ENCODE peak calls at places on chromosomes 13 and 19, in six cellular contexts. One of them, this sample, is unnamed.

GRCh38 chr13:44797685-44798084 is 191.6 kb downstream of the NUFIP1 start:
- DNase-seq in neuronal stem cell: no peak
- DNase-seq in IMR-90: no peak
- DNase-seq in trophoblast cell: no peak
- DNase-seq in H1: no peak
- DNase-seq in mesenchymal stem cell: no peak
- DNase-seq in this sample: no peak

GRCh38 chr13:72151241-72151640 is 284.2 kb upstream of the DACH1 start:
- DNase-seq in trophoblast cell: peak
- DNase-seq in H1: no peak
- DNase-seq in mesenchymal stem cell: peak
- DNase-seq in IMR-90: no peak
- DNase-seq in neuronal stem cell: no peak
- DNase-seq in this sample: no peak

GRCh38 chr13:99446242-99446641 is 55.0 kb upstream of the TM9SF2 start:
- DNase-seq in IMR-90: no peak
- DNase-seq in H1: no peak
- DNase-seq in mesenchymal stem cell: no peak
- DNase-seq in trophoblast cell: peak
- DNase-seq in neuronal stem cell: no peak
- DNase-seq in this sample: peak

GRCh38 chr13:37656247-37656940 is 57.8 kb upstream of the POSTN start:
- DNase-seq in neuronal stem cell: no peak
- DNase-seq in mesenchymal stem cell: peak
- DNase-seq in IMR-90: peak
- DNase-seq in trophoblast cell: peak
- DNase-seq in H1: no peak
- DNase-seq in this sample: no peak

GRCh38 chr19:28998974-28999373 is 214.0 kb downstream of the UQCRFS1 start:
- DNase-seq in H1: no peak
- DNase-seq in neuronal stem cell: no peak
- DNase-seq in IMR-90: no peak
- DNase-seq in mesenchymal stem cell: no peak
- DNase-seq in trophoblast cell: no peak
- DNase-seq in this sample: no peak

GRCh38 chr13:42970824-42971669 is 21.0 kb downstream of the EPSTI1 start:
- DNase-seq in trophoblast cell: peak
- DNase-seq in mesenchymal stem cell: peak
- DNase-seq in IMR-90: peak
- DNase-seq in H1: no peak
- DNase-seq in neuronal stem cell: peak
- DNase-seq in this sample: peak

GRCh38 chr13:98785968-98786367 is 33.5 kb upstream of the SLC15A1 start:
- DNase-seq in IMR-90: no peak
- DNase-seq in H1: no peak
- DNase-seq in mesenchymal stem cell: no peak
- DNase-seq in trophoblast cell: no peak
- DNase-seq in neuronal stem cell: no peak
- DNase-seq in this sample: no peak

GRCh38 chr19:32041681-32042292 is 303.6 kb upstream of the ZNF507 start:
- DNase-seq in mesenchymal stem cell: peak
- DNase-seq in trophoblast cell: no peak
- DNase-seq in neuronal stem cell: peak
- DNase-seq in IMR-90: peak
- DNase-seq in H1: no peak
- DNase-seq in this sample: peak

GRCh38 chr19:11495481-11495880 is 10.2 kb downstream of the ZNF653 start:
- DNase-seq in H1: no peak
- DNase-seq in IMR-90: no peak
- DNase-seq in neuronal stem cell: no peak
- DNase-seq in mesenchymal stem cell: no peak
- DNase-seq in trophoblast cell: no peak
- DNase-seq in this sample: no peak

GRCh38 chr19:947090-947706 is 21.4 kb downstream of the ARID3A start:
- DNase-seq in trophoblast cell: no peak
- DNase-seq in IMR-90: no peak
- DNase-seq in H1: no peak
- DNase-seq in neuronal stem cell: no peak
- DNase-seq in mesenchymal stem cell: no peak
- DNase-seq in this sample: no peak

GRCh38 chr13:40102854-40103253 is 447.4 kb downstream of the COG6 start:
- DNase-seq in H1: no peak
- DNase-seq in mesenchymal stem cell: peak
- DNase-seq in trophoblast cell: no peak
- DNase-seq in neuronal stem cell: no peak
- DNase-seq in IMR-90: peak
- DNase-seq in this sample: no peak

GRCh38 chr13:62920181-62920580 is 1504.5 kb upstream of the PCDH20 start:
- DNase-seq in IMR-90: peak
- DNase-seq in H1: no peak
- DNase-seq in neuronal stem cell: no peak
- DNase-seq in mesenchymal stem cell: no peak
- DNase-seq in trophoblast cell: no peak
- DNase-seq in this sample: no peak

GRCh38 chr13:26589754-26590153 is 32.3 kb downstream of the WASF3 start:
- DNase-seq in mesenchymal stem cell: peak
- DNase-seq in IMR-90: peak
- DNase-seq in neuronal stem cell: no peak
- DNase-seq in trophoblast cell: no peak
- DNase-seq in H1: no peak
- DNase-seq in this sample: no peak

GRCh38 chr19:7965921-7966665 is 22.6 kb upstream of the TIMM44 start:
- DNase-seq in trophoblast cell: peak
- DNase-seq in IMR-90: no peak
- DNase-seq in mesenchymal stem cell: no peak
- DNase-seq in neuronal stem cell: no peak
- DNase-seq in H1: no peak
- DNase-seq in this sample: no peak

GRCh38 chr13:19179916-19180315 is 1.7 kb downstream of the TUBA3C start:
- DNase-seq in mesenchymal stem cell: no peak
- DNase-seq in trophoblast cell: no peak
- DNase-seq in neuronal stem cell: no peak
- DNase-seq in H1: no peak
- DNase-seq in IMR-90: no peak
- DNase-seq in this sample: no peak

GRCh38 chr13:36124236-36124822 is 6.9 kb downstream of the DCLK1 start:
- DNase-seq in neuronal stem cell: no peak
- DNase-seq in trophoblast cell: no peak
- DNase-seq in mesenchymal stem cell: no peak
- DNase-seq in IMR-90: peak
- DNase-seq in H1: no peak
- DNase-seq in this sample: no peak

GRCh38 chr13:36973621-36974268 is 25.4 kb downstream of the ALG5 start:
- DNase-seq in trophoblast cell: no peak
- DNase-seq in neuronal stem cell: no peak
- DNase-seq in IMR-90: no peak
- DNase-seq in mesenchymal stem cell: no peak
- DNase-seq in H1: no peak
- DNase-seq in this sample: no peak

GRCh38 chr13:49908637-49909036 is 27.5 kb downstream of the SPRYD7 start:
- DNase-seq in mesenchymal stem cell: no peak
- DNase-seq in neuronal stem cell: no peak
- DNase-seq in IMR-90: no peak
- DNase-seq in H1: no peak
- DNase-seq in trophoblast cell: peak
- DNase-seq in this sample: peak

GRCh38 chr19:7961930-7962626 is 18.6 kb upstream of the TIMM44 start:
- DNase-seq in mesenchymal stem cell: no peak
- DNase-seq in trophoblast cell: peak
- DNase-seq in neuronal stem cell: no peak
- DNase-seq in IMR-90: no peak
- DNase-seq in H1: no peak
- DNase-seq in this sample: no peak

GRCh38 chr19:44803442-44804428 is 5.2 kb upstream of the BCAM start:
- DNase-seq in trophoblast cell: peak
- DNase-seq in neuronal stem cell: no peak
- DNase-seq in mesenchymal stem cell: no peak
- DNase-seq in H1: no peak
- DNase-seq in IMR-90: no peak
- DNase-seq in this sample: no peak

GRCh38 chr19:18483119-18483518 is 38.8 kb downstream of the ELL start:
- DNase-seq in trophoblast cell: no peak
- DNase-seq in IMR-90: no peak
- DNase-seq in neuronal stem cell: no peak
- DNase-seq in H1: no peak
- DNase-seq in mesenchymal stem cell: no peak
- DNase-seq in this sample: no peak

GRCh38 chr19:44878119-44878865 is 12.8 kb upstream of the TOMM40 start:
- DNase-seq in trophoblast cell: peak
- DNase-seq in IMR-90: no peak
- DNase-seq in neuronal stem cell: no peak
- DNase-seq in mesenchymal stem cell: no peak
- DNase-seq in H1: no peak
- DNase-seq in this sample: no peak

GRCh38 chr13:24005711-24006281 is 108.5 kb upstream of the C1QTNF9B start:
- DNase-seq in neuronal stem cell: no peak
- DNase-seq in trophoblast cell: peak
- DNase-seq in IMR-90: no peak
- DNase-seq in mesenchymal stem cell: no peak
- DNase-seq in H1: no peak
- DNase-seq in this sample: no peak

GRCh38 chr19:38742296-38742695 is 2.0 kb downstream of the CAPN12 start:
- DNase-seq in IMR-90: no peak
- DNase-seq in neuronal stem cell: no peak
- DNase-seq in trophoblast cell: no peak
- DNase-seq in mesenchymal stem cell: no peak
- DNase-seq in H1: no peak
- DNase-seq in this sample: no peak

GRCh38 chr13:44165895-44166496 is 207.6 kb upstream of the SERP2 start:
- DNase-seq in mesenchymal stem cell: no peak
- DNase-seq in neuronal stem cell: no peak
- DNase-seq in H1: no peak
- DNase-seq in trophoblast cell: peak
- DNase-seq in IMR-90: no peak
- DNase-seq in this sample: peak

GRCh38 chr13:44385401-44385800 is 11.8 kb downstream of the SERP2 start:
- DNase-seq in trophoblast cell: no peak
- DNase-seq in neuronal stem cell: no peak
- DNase-seq in IMR-90: no peak
- DNase-seq in mesenchymal stem cell: no peak
- DNase-seq in H1: no peak
- DNase-seq in this sample: no peak

GRCh38 chr13:110042253-110042652 is 255.9 kb upstream of the IRS2 start:
- DNase-seq in trophoblast cell: no peak
- DNase-seq in mesenchymal stem cell: peak
- DNase-seq in H1: no peak
- DNase-seq in neuronal stem cell: no peak
- DNase-seq in IMR-90: peak
- DNase-seq in this sample: no peak
- H4K91ac ChIP-seq in trophoblast cell: no peak
- H4K91ac ChIP-seq in mesenchymal stem cell: no peak
- H4K91ac ChIP-seq in H1: no peak
- H4K91ac ChIP-seq in neuronal stem cell: no peak
- H4K91ac ChIP-seq in IMR-90: peak
- H4K91ac ChIP-seq in this sample: no peak

GRCh38 chr13:79808475-79808874 is 327.5 kb downstream of the NDFIP2 start:
- DNase-seq in mesenchymal stem cell: no peak
- DNase-seq in H1: no peak
- DNase-seq in trophoblast cell: no peak
- DNase-seq in neuronal stem cell: no peak
- DNase-seq in IMR-90: no peak
- DNase-seq in this sample: no peak

GRCh38 chr13:79810671-79811070 is 329.7 kb downstream of the NDFIP2 start:
- DNase-seq in neuronal stem cell: no peak
- DNase-seq in IMR-90: peak
- DNase-seq in H1: no peak
- DNase-seq in trophoblast cell: peak
- DNase-seq in mesenchymal stem cell: peak
- DNase-seq in this sample: no peak

GRCh38 chr13:79810018-79810417 is 329.1 kb downstream of the NDFIP2 start:
- DNase-seq in mesenchymal stem cell: no peak
- DNase-seq in trophoblast cell: no peak
- DNase-seq in IMR-90: no peak
- DNase-seq in H1: no peak
- DNase-seq in neuronal stem cell: no peak
- DNase-seq in this sample: no peak

GRCh38 chr13:79812070-79812850 is 331.3 kb downstream of the NDFIP2 start:
- DNase-seq in mesenchymal stem cell: no peak
- DNase-seq in IMR-90: no peak
- DNase-seq in H1: no peak
- DNase-seq in neuronal stem cell: no peak
- DNase-seq in trophoblast cell: no peak
- DNase-seq in this sample: no peak

DNA sequence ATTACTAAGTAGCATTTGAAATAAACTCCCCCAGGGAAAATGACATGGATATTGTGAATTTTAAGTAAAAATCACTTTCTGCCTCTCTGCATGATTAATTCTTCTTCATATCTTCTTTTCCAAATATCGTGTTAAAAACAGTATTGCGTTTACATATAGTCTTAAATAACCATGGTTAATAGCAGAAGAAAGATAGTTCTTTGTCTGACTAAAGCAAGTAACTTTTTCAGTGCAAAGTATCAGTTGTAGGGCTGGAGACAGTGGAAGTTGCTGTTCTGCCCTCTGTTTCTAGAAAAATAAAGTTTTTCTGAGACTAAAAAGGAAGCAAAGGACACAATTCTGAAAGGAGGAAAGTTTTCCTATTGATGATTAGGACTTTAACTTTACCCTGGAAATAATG is 330.2 kb downstream of the NDFIP2 start:
- DNase-seq in H1: no peak
- DNase-seq in IMR-90: no peak
- DNase-seq in neuronal stem cell: no peak
- DNase-seq in mesenchymal stem cell: no peak
- DNase-seq in trophoblast cell: no peak
- DNase-seq in this sample: no peak
- H4K91ac ChIP-seq in H1: no peak
- H4K91ac ChIP-seq in IMR-90: no peak
- H4K91ac ChIP-seq in neuronal stem cell: no peak
- H4K91ac ChIP-seq in mesenchymal stem cell: no peak
- H4K91ac ChIP-seq in trophoblast cell: no peak
- H4K91ac ChIP-seq in this sample: no peak

DNA sequence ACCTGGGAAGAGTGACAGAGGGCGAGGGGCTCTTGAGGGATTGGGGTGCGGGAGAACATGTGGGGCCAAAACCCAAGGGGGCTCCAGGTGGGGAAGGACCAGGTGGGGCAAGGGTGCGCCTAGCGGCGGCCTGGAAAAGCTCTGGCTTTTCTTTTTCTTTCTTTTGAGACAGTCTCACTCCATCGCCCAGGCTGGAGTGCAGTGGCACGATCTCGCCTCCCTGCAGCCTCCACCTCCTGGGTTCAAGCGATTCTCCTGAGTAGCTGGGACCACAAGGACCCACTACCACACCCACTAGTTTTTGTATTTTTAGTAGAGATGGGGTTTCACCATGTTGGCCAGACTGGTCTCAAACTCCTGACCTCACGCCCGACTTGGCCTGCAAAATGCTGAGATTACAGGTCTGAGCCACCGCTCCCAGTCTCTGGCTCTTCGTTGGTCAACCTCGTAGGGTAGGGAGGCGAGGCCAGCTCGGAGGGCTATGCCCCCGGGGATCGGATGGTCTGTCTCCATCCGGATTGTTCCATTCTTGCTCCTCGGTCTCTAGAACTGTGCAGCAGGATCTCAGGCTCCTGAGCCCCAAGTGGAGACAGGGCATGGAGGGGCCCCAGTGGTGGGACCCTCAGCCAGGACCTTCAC is 3.7 kb downstream of the GADD45B start:
- DNase-seq in H1: no peak
- DNase-seq in neuronal stem cell: no peak
- DNase-seq in IMR-90: no peak
- DNase-seq in mesenchymal stem cell: peak
- DNase-seq in trophoblast cell: peak
- DNase-seq in this sample: no peak
- H4K91ac ChIP-seq in H1: no peak
- H4K91ac ChIP-seq in neuronal stem cell: no peak
- H4K91ac ChIP-seq in IMR-90: peak
- H4K91ac ChIP-seq in mesenchymal stem cell: peak
- H4K91ac ChIP-seq in trophoblast cell: peak
- H4K91ac ChIP-seq in this sample: no peak

GRCh38 chr13:114222461-114222968 is 12.2 kb upstream of the CDC16 start:
- DNase-seq in neuronal stem cell: no peak
- DNase-seq in H1: no peak
- DNase-seq in trophoblast cell: peak
- DNase-seq in IMR-90: peak
- DNase-seq in mesenchymal stem cell: no peak
- DNase-seq in this sample: no peak
- H4K91ac ChIP-seq in neuronal stem cell: no peak
- H4K91ac ChIP-seq in H1: no peak
- H4K91ac ChIP-seq in trophoblast cell: no peak
- H4K91ac ChIP-seq in IMR-90: peak
- H4K91ac ChIP-seq in mesenchymal stem cell: peak
- H4K91ac ChIP-seq in this sample: no peak